ENCODE peak calls at places on chromosomes 13 and 19, in seven cellular contexts. N is GM23338, K is Panc1, Y is A549, S is SK-N-SH, X is HepG2, R is HCT116. G is an unnamed sample.

GRCh38 chr13:45628094-45628493 is 12.6 kb upstream of the ERICH6B start:
- DNase-seq in X (no peak), R (no peak), S (no peak), Y (no peak), K (no peak), N (no peak), G (no peak)

GRCh38 chr13:21012211-21012610 is 49.2 kb downstream of the LATS2 start:
- DNase-seq in S (no peak), Y (no peak), X (peak), N (no peak), R (no peak), K (no peak), G (no peak)

GRCh38 chr19:2865334-2866221 is 1.6 kb upstream of the ZNF556 start:
- DNase-seq in X (peak), K (no peak), S (no peak), Y (no peak), R (no peak), N (no peak), G (no peak)

GRCh38 chr13:95480131-95480545 is 72.4 kb upstream of the CLDN10 start:
- DNase-seq in R (no peak), N (no peak), Y (no peak), S (no peak), X (no peak), K (no peak), G (peak)

GRCh38 chr13:58542530-58542929 is 911.0 kb downstream of the PCDH17 start:
- DNase-seq in Y (no peak), K (no peak), N (no peak), R (no peak), S (no peak), X (no peak), G (no peak)

GRCh38 chr13:51624207-51624606 is 39.9 kb downstream of the WDFY2 start:
- DNase-seq in X (no peak), R (no peak), S (no peak), K (no peak), N (no peak), Y (no peak), G (no peak)

GRCh38 chr19:13463296-13463695 is 43.0 kb downstream of the CACNA1A start:
- DNase-seq in K (no peak), S (no peak), X (no peak), Y (no peak), R (no peak), N (peak), G (no peak)

GRCh38 chr13:93714171-93714570 is 487.6 kb downstream of the GPC6 start:
- DNase-seq in S (no peak), R (no peak), Y (no peak), N (no peak), X (no peak), K (no peak), G (no peak)

GRCh38 chr13:44169018-44169909 is 204.4 kb upstream of the SERP2 start:
- DNase-seq in Y (no peak), K (no peak), R (no peak), N (no peak), S (no peak), X (no peak), G (no peak)

GRCh38 chr19:38100589-38100988 is 123.4 kb downstream of the DPF1 start:
- DNase-seq in X (no peak), S (no peak), K (no peak), Y (no peak), R (no peak), N (no peak), G (no peak)

GRCh38 chr19:1730157-1730556 is 23.1 kb upstream of the ONECUT3 start:
- DNase-seq in Y (no peak), R (no peak), X (no peak), N (no peak), S (no peak), K (no peak), G (no peak)

GRCh38 chr19:45506246-45506990 is 861 bp upstream of the VASP start:
- DNase-seq in X (peak), N (peak), S (peak), K (peak), R (peak), Y (peak), G (peak)

GRCh38 chr13:45737571-45738002 is 35.5 kb downstream of the CBY2 start:
- DNase-seq in S (no peak), R (peak), Y (no peak), X (no peak), N (peak), K (no peak), G (peak)

GRCh38 chr13:71290963-71291937 is 575.8 kb downstream of the DACH1 start:
- DNase-seq in R (no peak), K (peak), S (no peak), X (peak), Y (no peak), N (no peak), G (peak)

GRCh38 chr19:58385313-58386165 is 1.5 kb upstream of the RPS5 start:
- DNase-seq in Y (no peak), S (no peak), K (no peak), R (no peak), N (no peak), X (no peak), G (no peak)

GRCh38 chr19:58380037-58380735 is 644 bp downstream of the ZNF837 start:
- DNase-seq in K (no peak), R (no peak), S (no peak), X (peak), Y (no peak), N (no peak), G (no peak)

GRCh38 chr19:58381460-58382220 is 810 bp upstream of the ZNF837 start:
- DNase-seq in K (no peak), R (no peak), N (no peak), X (no peak), Y (no peak), S (no peak), G (no peak)

GRCh38 chr19:58380736-58381459 is at the start of gene ZNF837:
- DNase-seq in S (peak), N (peak), X (peak), Y (peak), R (peak), K (peak), G (peak)

DNA sequence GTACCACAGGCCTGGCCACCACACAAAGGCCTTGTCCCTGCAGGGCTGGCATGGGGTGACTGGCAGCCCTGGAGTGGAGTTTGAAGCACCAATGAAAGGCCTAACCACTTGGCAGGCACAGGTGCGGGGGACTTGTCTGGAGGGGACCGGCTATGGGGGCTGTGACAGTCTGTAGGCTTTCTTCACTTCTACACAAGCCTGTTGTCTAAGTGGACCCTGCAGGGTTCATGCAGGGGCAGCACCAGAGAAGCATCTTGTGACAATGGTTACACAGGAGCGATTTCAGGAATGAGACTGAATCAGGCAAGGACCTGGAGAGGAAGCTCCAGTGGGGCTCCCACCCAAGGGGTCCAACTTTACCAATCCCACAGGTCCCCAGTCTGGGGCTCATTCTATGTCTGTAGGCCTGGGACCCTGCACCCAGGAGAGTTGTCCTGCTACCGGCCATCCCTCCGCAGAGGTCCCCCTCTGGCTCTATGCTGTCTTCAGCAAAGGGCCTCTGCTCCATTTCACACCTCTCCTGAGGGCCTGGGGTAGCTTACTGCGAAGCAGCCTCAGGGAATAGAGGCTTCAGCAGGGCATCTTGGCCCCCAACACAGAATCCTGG is 2.3 kb upstream of the ZNF837 start:
- DNase-seq in K (no peak), X (no peak), R (no peak), N (no peak), Y (no peak), S (no peak), G (no peak)
- TF ChIP-seq REST in K (no peak), X (no peak), R (no peak), N (no peak), Y (no peak), S (no peak), G (no peak)

GRCh38 chr13:114123876-114124275 is 8.5 kb downstream of the RASA3 start:
- DNase-seq in S (no peak), K (no peak), X (no peak), Y (no peak), N (no peak), R (no peak), G (no peak)
- TF ChIP-seq REST in S (no peak), K (no peak), X (no peak), Y (no peak), N (no peak), R (no peak), G (no peak)

GRCh38 chr19:19670070-19670551 is 1.5 kb downstream of the ZNF101 start:
- DNase-seq in K (no peak), Y (no peak), X (no peak), R (no peak), S (no peak), N (peak), G (no peak)

GRCh38 chr19:19672816-19673215 is 4.2 kb downstream of the ZNF101 start:
- DNase-seq in N (no peak), X (no peak), K (no peak), Y (no peak), R (no peak), S (no peak), G (no peak)

GRCh38 chr19:19663292-19664120 is at the start of gene ATP13A1:
- DNase-seq in R (peak), X (peak), N (peak), Y (peak), K (peak), S (peak), G (peak)

GRCh38 chr19:19662866-19663291 is 597 bp downstream of the ATP13A1 start:
- DNase-seq in S (no peak), R (no peak), Y (no peak), N (no peak), K (no peak), X (peak), G (no peak)

DNA sequence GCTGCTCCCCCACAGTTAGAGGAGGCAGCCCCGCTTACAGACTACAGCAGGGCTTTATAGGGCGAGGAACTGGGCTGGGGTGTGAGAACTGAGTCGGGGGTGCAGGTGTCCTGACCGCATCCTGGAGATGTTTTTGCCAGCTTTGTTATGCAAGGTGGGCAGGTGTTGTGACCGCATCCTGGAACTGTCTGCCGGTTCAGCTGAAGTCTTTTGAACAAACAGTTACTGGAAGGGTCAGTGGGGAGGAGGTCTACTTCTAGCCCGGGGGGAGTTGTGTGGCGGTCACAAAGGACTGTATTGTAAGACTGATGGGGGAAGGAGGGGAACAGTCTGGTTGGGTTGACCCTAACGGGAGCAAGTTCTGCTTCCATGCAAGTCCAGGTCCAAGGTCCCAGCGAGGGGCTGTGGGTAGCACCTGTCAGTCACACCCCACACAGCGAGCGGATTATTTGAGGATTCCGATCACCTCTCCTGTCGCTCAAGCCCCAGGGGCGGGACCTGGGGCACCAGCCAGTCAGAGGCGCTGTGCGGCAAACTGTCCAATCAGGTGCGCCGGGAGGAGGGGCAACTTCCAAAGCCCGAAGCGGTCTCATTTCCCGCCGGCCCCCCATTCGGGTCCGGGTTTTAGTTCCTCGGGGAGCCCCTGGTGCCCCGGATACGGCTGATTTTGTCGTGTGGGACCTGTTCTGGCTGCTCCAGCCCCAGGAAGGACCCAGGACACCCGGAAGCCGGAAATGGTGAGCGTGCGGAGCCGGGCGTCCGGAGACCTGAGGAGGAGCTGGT is at the start of gene ZNF101:
- DNase-seq in X (peak), N (peak), K (peak), S (peak), R (peak), Y (peak), G (peak)
- TF ChIP-seq REST in X (no peak), N (no peak), K (no peak), S (no peak), R (no peak), Y (no peak), G (peak)

DNA sequence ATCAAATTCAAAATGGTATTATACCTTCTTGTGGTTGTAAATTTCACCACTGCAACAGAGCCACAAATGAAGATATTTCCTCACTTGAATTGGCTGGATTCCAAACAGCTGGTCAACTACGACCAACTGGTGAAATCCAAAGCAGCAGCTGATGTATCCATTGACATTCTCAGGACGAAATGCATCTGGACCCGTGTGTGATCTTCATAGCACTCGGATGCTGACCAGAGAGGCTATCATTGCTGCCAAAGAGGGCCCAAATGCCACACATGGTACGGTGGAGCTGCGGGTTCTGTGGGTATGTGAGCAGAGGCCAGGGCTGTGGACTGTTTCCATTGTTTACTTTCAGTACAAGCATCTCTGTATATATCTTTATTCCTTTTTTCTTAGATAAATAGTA is 25.6 kb upstream of the PCCA start:
- DNase-seq in S (no peak), K (no peak), X (no peak), N (no peak), R (no peak), Y (no peak), G (no peak)
- TF ChIP-seq REST in S (no peak), K (no peak), X (no peak), N (no peak), R (no peak), Y (no peak), G (no peak)

GRCh38 chr19:19422156-19422555 is 16.7 kb downstream of the GATAD2A start:
- DNase-seq in X (no peak), K (no peak), S (no peak), N (no peak), R (no peak), Y (no peak), G (no peak)

GRCh38 chr19:19425170-19425875 is 19.8 kb downstream of the GATAD2A start:
- DNase-seq in X (no peak), R (no peak), S (no peak), K (no peak), Y (no peak), N (no peak), G (no peak)

GRCh38 chr19:19420570-19421301 is 15.3 kb downstream of the GATAD2A start:
- DNase-seq in N (no peak), R (no peak), Y (no peak), S (no peak), K (no peak), X (no peak), G (no peak)

GRCh38 chr19:19421326-19421725 is 15.9 kb downstream of the GATAD2A start:
- DNase-seq in S (no peak), N (no peak), X (no peak), K (no peak), R (no peak), Y (no peak), G (no peak)

DNA sequence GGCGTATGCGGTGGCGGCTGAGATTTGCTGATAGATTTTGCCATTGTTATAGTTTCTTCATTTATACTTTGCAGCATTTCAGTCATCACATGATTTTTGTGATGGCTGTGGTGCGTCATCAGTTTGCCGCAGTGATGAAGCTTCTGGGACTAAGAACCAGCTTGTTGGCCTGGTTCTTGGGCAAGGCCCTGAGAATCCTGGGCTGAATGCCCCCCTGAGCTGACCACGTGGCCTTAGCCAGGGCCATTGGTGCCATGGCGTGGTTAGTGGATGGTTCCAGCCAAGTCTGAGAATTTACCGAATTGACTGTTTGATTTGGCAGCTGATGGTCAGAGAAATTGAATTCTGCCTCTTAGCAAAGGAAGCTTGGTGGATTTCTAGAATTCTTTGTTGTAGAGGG is 17.8 kb downstream of the GATAD2A start:
- DNase-seq in K (no peak), N (no peak), X (no peak), Y (no peak), S (no peak), R (no peak), G (no peak)
- TF ChIP-seq REST in K (no peak), N (no peak), X (no peak), Y (no peak), S (no peak), R (no peak), G (no peak)

GRCh38 chr19:56623006-56623405 is 20.0 kb upstream of the SMIM17 start:
- DNase-seq in X (no peak), R (no peak), Y (no peak), N (no peak), S (no peak), K (no peak), G (no peak)
- TF ChIP-seq REST in X (no peak), R (no peak), Y (no peak), N (no peak), S (no peak), K (no peak), G (no peak)

GRCh38 chr13:112836940-112837339 is 132.1 kb upstream of the MCF2L start:
- DNase-seq in Y (no peak), R (no peak), K (no peak), N (no peak), X (no peak), S (no peak), G (no peak)

GRCh38 chr13:112839347-112840105 is 129.5 kb upstream of the MCF2L start:
- DNase-seq in K (no peak), N (no peak), S (no peak), Y (no peak), X (no peak), R (no peak), G (no peak)

GRCh38 chr13:112835796-112836195 is 133.2 kb upstream of the MCF2L start:
- DNase-seq in N (no peak), X (no peak), R (no peak), K (no peak), Y (no peak), S (no peak), G (no peak)

GRCh38 chr13:112838038-112838965 is 130.7 kb upstream of the MCF2L start:
- DNase-seq in S (no peak), X (no peak), N (no peak), K (no peak), Y (no peak), R (no peak), G (no peak)

GRCh38 chr13:112837371-112838037 is 131.5 kb upstream of the MCF2L start:
- DNase-seq in S (no peak), Y (no peak), N (no peak), K (no peak), X (no peak), R (no peak), G (no peak)
- TF ChIP-seq REST in S (no peak), Y (no peak), N (no peak), K (no peak), X (no peak), R (no peak), G (no peak)